ENCODE peak calls at places on chromosomes 16 and 17, in four cellular contexts. Y is A549, W is HepG2, T is K562. I is an unnamed sample.

GRCh38 chr16:89324056-89325010 is 106.8 kb downstream of the ZNF778 start:
- DNase-seq in Y (no peak), W (no peak), T (no peak), I (no peak)

GRCh38 chr16:67006930-67007658 is 18.7 kb downstream of the CES4A start:
- DNase-seq in Y (no peak), W (no peak), T (no peak), I (no peak)

GRCh38 chr16:56608876-56609462 is 585 bp downstream of the MT2A start:
- DNase-seq in Y (peak), W (no peak), T (no peak), I (peak)

GRCh38 chr17:56896968-56897359 is 16.9 kb downstream of the TRIM25 start:
- DNase-seq in Y (no peak), W (no peak), T (no peak), I (no peak)

GRCh38 chr16:50706250-50706649 is 12.8 kb downstream of the NOD2 start:
- DNase-seq in Y (no peak), W (no peak), T (no peak), I (no peak)

GRCh38 chr17:45341389-45342158 is 24.8 kb upstream of the MAP3K14 start:
- DNase-seq in Y (peak), W (peak), T (peak), I (peak)

GRCh38 chr17:56173026-56173425 is 19.8 kb downstream of the ANKFN1 start:
- DNase-seq in Y (no peak), W (no peak), T (no peak), I (no peak)

GRCh38 chr16:10738231-10739077 is 5.2 kb upstream of the NUBP1 start:
- DNase-seq in Y (peak), W (peak), T (peak), I (peak)

GRCh38 chr16:87674405-87674804 is 72.1 kb downstream of the JPH3 start:
- DNase-seq in Y (no peak), W (no peak), T (no peak), I (no peak)

GRCh38 chr16:48053346-48053745 is 102.4 kb downstream of the ABCC12 start:
- DNase-seq in Y (no peak), W (no peak), T (no peak), I (no peak)

GRCh38 chr16:28821874-28822519 is 802 bp upstream of the ATXN2L start:
- DNase-seq in Y (no peak), W (no peak), T (no peak), I (peak)

GRCh38 chr17:81064746-81065475 is 30.0 kb downstream of the BAIAP2 start:
- DNase-seq in Y (no peak), W (no peak), T (no peak), I (no peak)

GRCh38 chr16:30786936-30787612 is at the start of gene ZNF629:
- DNase-seq in Y (peak), W (peak), T (peak), I (peak)

GRCh38 chr17:56994009-56994792 is 16.3 kb downstream of the SCPEP1 start:
- DNase-seq in Y (no peak), W (no peak), T (no peak), I (no peak)

GRCh38 chr17:17626151-17626805 is 34.8 kb upstream of the PEMT start:
- DNase-seq in Y (no peak), W (no peak), T (no peak), I (no peak)

GRCh38 chr17:71975998-71976649 is 144.7 kb upstream of the SOX9 start:
- DNase-seq in Y (peak), W (no peak), T (no peak), I (peak)

GRCh38 chr16:89704281-89704680 is 2.8 kb upstream of the SPATA2L start:
- DNase-seq in Y (no peak), W (no peak), T (no peak), I (peak)

GRCh38 chr17:55814377-55814776 is 63.5 kb downstream of the PCTP start:
- DNase-seq in Y (peak), W (no peak), T (no peak), I (no peak)

GRCh38 chr17:79939755-79940154 is 95.9 kb downstream of the TBC1D16 start:
- DNase-seq in Y (no peak), W (no peak), T (no peak), I (no peak)

GRCh38 chr17:42288985-42289862 is 926 bp downstream of the STAT5A start:
- DNase-seq in Y (no peak), W (no peak), T (peak), I (no peak)

GRCh38 chr16:48385272-48385953 is at the start of gene SIAH1:
- DNase-seq in Y (peak), W (peak), T (peak), I (peak)

GRCh38 chr16:64089697-64090096 is 1032.2 kb downstream of the CDH11 start:
- DNase-seq in Y (peak), W (peak), T (no peak), I (peak)

GRCh38 chr16:79790854-79791253 is 190.3 kb upstream of the MAF start:
- DNase-seq in Y (no peak), W (no peak), T (no peak), I (no peak)

GRCh38 chr17:43524945-43525575 is 21.1 kb downstream of the ETV4 start:
- DNase-seq in Y (no peak), W (no peak), T (no peak), I (no peak)

GRCh38 chr17:49845210-49845782 is 2.6 kb downstream of the TAC4 start:
- DNase-seq in Y (no peak), W (no peak), T (no peak), I (no peak)

GRCh38 chr16:65782537-65783290 is 583.8 kb upstream of the CDH5 start:
- DNase-seq in Y (no peak), W (no peak), T (no peak), I (no peak)

GRCh38 chr17:74317071-74317470 is 9.0 kb upstream of the KIF19 start:
- DNase-seq in Y (no peak), W (no peak), T (no peak), I (no peak)

GRCh38 chr16:11240636-11241473 is 15.1 kb downstream of the SOCS1 start:
- DNase-seq in Y (no peak), W (no peak), T (no peak), I (no peak)

GRCh38 chr16:19883296-19883951 is 1.2 kb downstream of the GPRC5B start:
- DNase-seq in Y (no peak), W (no peak), T (peak), I (peak)

GRCh38 chr17:37056622-37057021 is 107.9 kb downstream of the AATF start:
- DNase-seq in Y (no peak), W (no peak), T (no peak), I (no peak)

GRCh38 chr17:62963296-62963695 is 2.7 kb upstream of the TANC2 start:
- DNase-seq in Y (peak), W (no peak), T (no peak), I (no peak)

GRCh38 chr17:66952031-66952524 is 12.4 kb upstream of the CACNG4 start:
- DNase-seq in Y (peak), W (peak), T (no peak), I (no peak)

GRCh38 chr17:19707728-19708221 is 8.6 kb downstream of the SLC47A2 start:
- DNase-seq in Y (no peak), W (no peak), T (peak), I (no peak)

GRCh38 chr16:56510544-56510943 is 9.3 kb downstream of the BBS2 start:
- DNase-seq in Y (no peak), W (no peak), T (no peak), I (no peak)

GRCh38 chr17:17408236-17408794 is 68.5 kb upstream of the MED9 start:
- DNase-seq in Y (no peak), W (peak), T (no peak), I (peak)

GRCh38 chr17:40500190-40500589 is 1.2 kb downstream of the TNS4 start:
- DNase-seq in Y (no peak), W (no peak), T (no peak), I (no peak)

GRCh38 chr16:15576960-15577958 is 65.7 kb downstream of the MARF1 start:
- DNase-seq in Y (no peak), W (peak), T (peak), I (no peak)

GRCh38 chr17:76354317-76354729 is 607 bp upstream of the PRPSAP1 start:
- DNase-seq in Y (no peak), W (no peak), T (no peak), I (no peak)

GRCh38 chr17:30299000-30299399 is 7.3 kb upstream of the BLMH start:
- DNase-seq in Y (peak), W (no peak), T (no peak), I (no peak)
- TF ChIP-seq CTCF in Y (peak), W (peak), T (no peak), I (no peak)

GRCh38 chr17:6573982-6574688 is 17.8 kb upstream of the PITPNM3 start:
- DNase-seq in Y (no peak), W (no peak), T (no peak), I (no peak)

GRCh38 chr17:6569391-6570302 is 13.3 kb upstream of the PITPNM3 start:
- DNase-seq in Y (no peak), W (no peak), T (no peak), I (no peak)

GRCh38 chr17:6572997-6573396 is 16.6 kb upstream of the PITPNM3 start:
- DNase-seq in Y (no peak), W (no peak), T (no peak), I (no peak)

GRCh38 chr17:6568186-6568758 is 11.9 kb upstream of the PITPNM3 start:
- DNase-seq in Y (no peak), W (no peak), T (no peak), I (no peak)

GRCh38 chr17:6570731-6571465 is 14.5 kb upstream of the PITPNM3 start:
- DNase-seq in Y (no peak), W (no peak), T (no peak), I (no peak)
- TF ChIP-seq MYC in Y (no peak), W (no peak), T (no peak), I (no peak)

GRCh38 chr17:77914440-77915254 is 43.9 kb upstream of the TNRC6C start:
- DNase-seq in Y (no peak), W (no peak), T (no peak), I (no peak)
- TF ChIP-seq CTCF in Y (peak), W (peak), T (no peak), I (no peak)

DNA sequence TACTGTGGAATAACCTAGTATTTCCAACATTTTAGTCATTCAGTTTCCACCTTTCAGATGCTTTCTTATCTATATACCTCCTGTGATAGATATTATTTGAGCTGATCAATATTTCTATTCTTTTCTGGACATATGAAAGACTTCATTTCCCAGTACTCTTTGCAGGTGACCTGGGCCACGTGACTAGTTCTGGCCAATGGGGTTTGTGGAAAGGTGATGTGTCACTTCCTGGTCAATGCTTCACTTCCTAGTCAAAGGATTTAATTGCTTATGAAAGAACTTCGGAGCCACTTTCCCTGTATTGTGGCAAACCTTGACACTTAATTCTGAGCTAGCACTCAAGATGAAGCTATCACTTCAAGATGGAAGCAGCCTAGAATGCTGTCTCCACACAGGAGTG is 248.9 kb upstream of the FOXF1 start:
- DNase-seq in Y (peak), W (no peak), T (peak), I (peak)
- TF ChIP-seq MYC in Y (no peak), W (no peak), T (no peak), I (no peak)

DNA sequence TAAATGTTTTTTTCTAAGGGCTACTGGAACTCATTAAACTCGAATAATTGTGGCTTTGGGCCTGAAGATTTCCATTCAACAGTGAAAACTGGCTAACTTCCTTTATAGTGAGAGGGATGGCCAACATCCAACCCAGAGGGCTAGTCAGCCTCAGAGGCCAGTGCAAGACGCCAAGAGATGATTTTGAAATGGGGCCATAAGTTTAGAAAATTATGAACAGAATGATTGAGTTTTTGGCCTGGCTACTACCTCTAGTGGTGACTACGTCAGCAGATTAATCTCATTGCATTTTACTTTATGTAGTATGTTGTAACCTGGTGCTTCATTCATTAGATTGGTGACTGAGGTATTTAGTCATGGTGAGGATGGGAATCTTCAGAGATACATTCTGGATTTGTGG is 28.4 kb downstream of the HAPSTR1 start:
- DNase-seq in Y (peak), W (no peak), T (no peak), I (no peak)
- TF ChIP-seq CTCF in Y (no peak), W (no peak), T (no peak), I (no peak)

GRCh38 chr17:7324438-7324779 is 4.7 kb downstream of the NEURL4 start:
- DNase-seq in Y (no peak), W (no peak), T (no peak), I (no peak)

GRCh38 chr17:7325031-7325528 is 4.1 kb downstream of the NEURL4 start:
- DNase-seq in Y (no peak), W (no peak), T (no peak), I (no peak)

GRCh38 chr17:7326186-7326585 is 2.9 kb downstream of the NEURL4 start:
- DNase-seq in Y (no peak), W (no peak), T (no peak), I (no peak)

GRCh38 chr17:7322520-7323194 is 6.5 kb downstream of the NEURL4 start:
- DNase-seq in Y (no peak), W (no peak), T (no peak), I (no peak)

DNA sequence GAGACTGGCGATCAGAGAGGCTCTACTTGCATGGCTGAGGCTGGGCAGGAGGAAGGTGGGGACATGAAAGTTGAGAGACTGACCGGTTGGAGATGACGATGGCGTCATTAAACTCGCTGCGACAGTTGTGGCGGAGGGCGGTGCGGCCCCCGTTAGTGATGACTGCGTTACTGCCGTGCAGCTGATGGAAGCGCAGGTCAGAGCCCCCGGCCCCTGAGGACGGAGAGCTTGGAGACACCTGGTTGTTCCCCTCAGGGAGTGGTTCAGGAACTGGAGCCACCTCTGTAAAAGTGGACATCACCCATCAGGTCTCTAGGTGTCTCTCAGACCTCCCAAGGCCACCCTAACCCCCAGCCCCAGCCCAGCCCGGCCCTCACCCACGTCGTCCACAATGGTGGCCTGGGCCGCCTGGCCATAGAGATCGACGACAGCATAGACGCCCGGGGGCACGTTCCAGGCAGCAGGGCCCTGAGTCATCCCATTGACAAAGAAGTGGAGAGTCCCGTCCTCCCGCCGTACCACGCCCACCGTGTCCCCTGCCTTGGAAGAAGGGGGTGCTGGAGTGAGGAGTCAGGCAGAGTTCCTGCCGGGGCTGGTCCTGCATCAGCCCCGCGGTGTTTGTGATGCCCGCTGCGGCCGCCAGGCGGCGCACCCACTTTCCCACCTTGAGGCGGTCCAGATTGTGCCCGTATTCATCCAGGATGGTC is 5.3 kb downstream of the NEURL4 start:
- DNase-seq in Y (peak), W (no peak), T (peak), I (peak)
- TF ChIP-seq MYC in Y (no peak), W (no peak), T (no peak), I (no peak)

GRCh38 chr16:52528393-52529080 is 18.4 kb downstream of the TOX3 start:
- DNase-seq in Y (no peak), W (no peak), T (no peak), I (no peak)
- TF ChIP-seq CTCF in Y (no peak), W (no peak), T (no peak), I (no peak)

GRCh38 chr17:47879028-47879585 is 16.9 kb upstream of the SP2 start:
- DNase-seq in Y (no peak), W (no peak), T (peak), I (peak)
- TF ChIP-seq MYC in Y (no peak), W (no peak), T (no peak), I (no peak)

I was measured in NB4.